ENCODE peak calls at places on chromosomes 7 and 10, in six cellular contexts. O is astrocyte of the cerebellum, K is ascending aorta, T is epithelial cell of proximal tubule, Y is ovary, A is right cardiac atrium. V is an unnamed sample.

GRCh38 chr10:113341138-113341537 is 211.7 kb upstream of the HABP2 start:
- DNase-seq in O (no peak), K (no peak), T (no peak), Y (no peak), A (no peak), V (no peak)

GRCh38 chr10:119025336-119025735 is 4.2 kb upstream of the NANOS1 start:
- DNase-seq in O (peak), K (peak), T (no peak), Y (no peak), A (peak), V (no peak)

GRCh38 chr10:17123062-17123661 is 6.4 kb downstream of the CUBN start:
- DNase-seq in O (peak), K (no peak), T (no peak), Y (no peak), A (no peak), V (no peak)

GRCh38 chr10:111498560-111498959 is 421.7 kb downstream of the ADRA2A start:
- DNase-seq in O (no peak), K (no peak), T (no peak), Y (no peak), A (no peak), V (no peak)

GRCh38 chr10:118255355-118255754 is 86.8 kb downstream of the FAM204A start:
- DNase-seq in O (no peak), K (no peak), T (no peak), Y (no peak), A (no peak), V (no peak)

GRCh38 chr7:5755704-5756131 is 25.7 kb downstream of the RNF216 start:
- DNase-seq in O (no peak), K (no peak), T (no peak), Y (no peak), A (no peak), V (no peak)

GRCh38 chr7:156969972-156970420 is 20.5 kb downstream of the NOM1 start:
- DNase-seq in O (no peak), K (no peak), T (no peak), Y (no peak), A (no peak), V (no peak)

GRCh38 chr7:2613926-2614613 is 17.7 kb upstream of the TTYH3 start:
- DNase-seq in O (no peak), K (peak), T (no peak), Y (no peak), A (peak), V (no peak)

GRCh38 chr7:121761399-121761798 is 111.6 kb upstream of the PTPRZ1 start:
- DNase-seq in O (no peak), K (no peak), T (no peak), Y (no peak), A (no peak), V (no peak)

GRCh38 chr10:92068900-92069299 is 145.3 kb downstream of the BTAF1 start:
- DNase-seq in O (no peak), K (no peak), T (no peak), Y (no peak), A (no peak), V (no peak)

GRCh38 chr7:151923097-151923876 is 33.0 kb upstream of the GALNTL5 start:
- DNase-seq in O (no peak), K (peak), T (no peak), Y (no peak), A (no peak), V (no peak)

GRCh38 chr7:151926336-151926712 is 29.9 kb upstream of the GALNTL5 start:
- DNase-seq in O (no peak), K (no peak), T (no peak), Y (no peak), A (no peak), V (no peak)

GRCh38 chr7:151925446-151926335 is 30.6 kb upstream of the GALNTL5 start:
- DNase-seq in O (no peak), K (peak), T (no peak), Y (no peak), A (peak), V (no peak)

GRCh38 chr7:151924508-151924907 is 31.7 kb upstream of the GALNTL5 start:
- DNase-seq in O (no peak), K (peak), T (no peak), Y (no peak), A (no peak), V (no peak)

DNA sequence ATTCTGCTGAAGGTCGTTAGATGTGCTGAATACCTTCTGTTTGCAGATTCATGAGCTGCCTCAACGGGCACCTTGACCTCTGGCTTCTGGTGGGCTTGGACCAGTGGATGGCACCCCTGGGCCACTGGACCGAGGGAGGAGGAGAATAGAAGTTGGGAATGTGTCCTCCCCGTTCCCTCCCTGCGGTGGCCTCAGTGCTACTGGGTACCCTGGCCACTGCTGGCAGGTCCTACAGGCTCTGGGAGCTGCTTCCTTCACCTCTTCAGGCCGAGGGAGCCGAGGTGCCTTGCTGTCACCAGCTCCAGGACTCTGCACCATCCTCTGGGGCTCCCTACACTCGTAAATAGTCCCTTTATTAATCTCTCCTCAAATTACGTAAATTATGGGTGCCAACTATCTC is 32.2 kb upstream of the GALNTL5 start:
- DNase-seq in O (no peak), K (peak), T (no peak), Y (no peak), A (no peak), V (no peak)
- H3K4me3 ChIP-seq in O (no peak), K (no peak), T (no peak), Y (no peak), A (no peak), V (no peak)

DNA sequence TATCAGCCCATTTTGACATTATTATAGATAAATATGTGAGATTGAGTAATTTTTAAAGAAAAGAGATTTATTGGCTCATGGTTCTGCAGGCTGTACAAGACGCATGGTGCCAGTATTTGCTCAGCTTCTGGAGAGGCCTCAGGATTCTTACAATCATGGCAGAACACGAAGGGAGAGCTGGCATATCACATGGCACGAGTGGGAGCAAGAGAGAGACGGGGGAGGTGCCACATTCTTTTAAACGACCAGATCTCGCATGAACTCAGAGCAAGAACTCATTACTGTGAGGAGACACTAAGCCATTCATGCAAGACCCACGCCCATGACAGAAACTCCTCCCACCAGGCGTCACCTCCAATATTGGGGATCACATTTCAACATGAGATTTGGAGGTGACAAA is 40.1 kb upstream of the ZNF488 start:
- DNase-seq in O (no peak), K (no peak), T (no peak), Y (no peak), A (no peak), V (no peak)
- H3K4me3 ChIP-seq in O (no peak), K (no peak), T (no peak), Y (no peak), A (no peak), V (no peak)

GRCh38 chr7:107890493-107890961 is 456 bp upstream of the DLD start:
- DNase-seq in O (no peak), K (no peak), T (no peak), Y (no peak), A (no peak), V (no peak)

GRCh38 chr7:107891619-107892366 is 810 bp downstream of the DLD start:
- DNase-seq in O (no peak), K (no peak), T (peak), Y (no peak), A (no peak), V (peak)

GRCh38 chr7:107890962-107891618 is at the start of gene DLD:
- DNase-seq in O (peak), K (peak), T (peak), Y (peak), A (peak), V (peak)

GRCh38 chr7:107884419-107884818 is 6.6 kb upstream of the DLD start:
- DNase-seq in O (no peak), K (no peak), T (no peak), Y (no peak), A (no peak), V (no peak)

GRCh38 chr7:107889992-107890391 is 991 bp upstream of the DLD start:
- DNase-seq in O (no peak), K (no peak), T (no peak), Y (no peak), A (no peak), V (no peak)
- H3K4me3 ChIP-seq in O (no peak), K (no peak), T (no peak), Y (no peak), A (no peak), V (no peak)

GRCh38 chr10:132420469-132421376 is 23.7 kb downstream of the PWWP2B start:
- DNase-seq in O (no peak), K (no peak), T (no peak), Y (no peak), A (peak), V (no peak)
- H3K4me3 ChIP-seq in O (no peak), K (peak), T (no peak), Y (no peak), A (no peak), V (no peak)

GRCh38 chr7:159328096-159328495 is 183.4 kb upstream of the VIPR2 start:
- DNase-seq in O (no peak), K (no peak), T (no peak), Y (no peak), A (no peak), V (no peak)

GRCh38 chr7:159321278-159321677 is 176.6 kb upstream of the VIPR2 start:
- DNase-seq in O (no peak), K (no peak), T (no peak), Y (no peak), A (no peak), V (no peak)

GRCh38 chr7:159318682-159319351 is 174.2 kb upstream of the VIPR2 start:
- DNase-seq in O (no peak), K (no peak), T (no peak), Y (no peak), A (no peak), V (no peak)

GRCh38 chr7:159323359-159323758 is 178.7 kb upstream of the VIPR2 start:
- DNase-seq in O (no peak), K (no peak), T (no peak), Y (no peak), A (no peak), V (no peak)
- H3K4me3 ChIP-seq in O (no peak), K (no peak), T (no peak), Y (no peak), A (no peak), V (no peak)

GRCh38 chr7:104657134-104657533 is 328.7 kb downstream of the LHFPL3 start:
- DNase-seq in O (no peak), K (no peak), T (no peak), Y (no peak), A (no peak), V (no peak)
- H3K4me3 ChIP-seq in O (no peak), K (no peak), T (no peak), Y (no peak), A (no peak), V (no peak)

V was measured in retinal pigment epithelial cell.